ENCODE peak calls at places on chromosomes 1 and 21, in ten cellular contexts. One of them, this sample, is unnamed. For H3K4me1, the result is how much of the 10 kb centered on the place peaks cover.

GRCh38 chr1:225451840-225452515 is 24.1 kb upstream of the LBR start:
- DNase-seq in uterus: no peak
- DNase-seq in body of pancreas: peak
- DNase-seq in adrenal gland: no peak
- DNase-seq in stomach: no peak
- DNase-seq in mucosa of descending colon: no peak
- DNase-seq in left ventricle myocardium inferior: no peak
- DNase-seq in ovary: no peak
- DNase-seq in psoas muscle: no peak
- DNase-seq in fibroblast of lung: no peak
- DNase-seq in this sample: no peak

GRCh38 chr1:203322480-203323179 is 17.3 kb downstream of the BTG2 start:
- DNase-seq in ovary: no peak
- DNase-seq in uterus: no peak
- DNase-seq in stomach: peak
- DNase-seq in body of pancreas: peak
- DNase-seq in left ventricle myocardium inferior: peak
- DNase-seq in fibroblast of lung: no peak
- DNase-seq in mucosa of descending colon: peak
- DNase-seq in psoas muscle: no peak
- DNase-seq in adrenal gland: peak
- DNase-seq in this sample: no peak

GRCh38 chr1:185646202-185646683 is 87.9 kb upstream of the HMCN1 start:
- DNase-seq in ovary: peak
- DNase-seq in mucosa of descending colon: peak
- DNase-seq in adrenal gland: peak
- DNase-seq in uterus: peak
- DNase-seq in left ventricle myocardium inferior: no peak
- DNase-seq in psoas muscle: no peak
- DNase-seq in fibroblast of lung: peak
- DNase-seq in stomach: peak
- DNase-seq in body of pancreas: peak
- DNase-seq in this sample: peak

GRCh38 chr1:187816646-187817045 is 987.9 kb downstream of the PLA2G4A start:
- DNase-seq in body of pancreas: no peak
- DNase-seq in mucosa of descending colon: no peak
- DNase-seq in fibroblast of lung: no peak
- DNase-seq in ovary: no peak
- DNase-seq in adrenal gland: no peak
- DNase-seq in left ventricle myocardium inferior: no peak
- DNase-seq in stomach: no peak
- DNase-seq in uterus: no peak
- DNase-seq in psoas muscle: no peak
- DNase-seq in this sample: no peak

GRCh38 chr21:29677326-29677725 is 262.5 kb downstream of the GRIK1 start:
- DNase-seq in psoas muscle: no peak
- DNase-seq in mucosa of descending colon: no peak
- DNase-seq in fibroblast of lung: no peak
- DNase-seq in adrenal gland: no peak
- DNase-seq in body of pancreas: no peak
- DNase-seq in left ventricle myocardium inferior: no peak
- DNase-seq in ovary: no peak
- DNase-seq in uterus: no peak
- DNase-seq in stomach: no peak
- DNase-seq in this sample: no peak

GRCh38 chr1:205458777-205459566 is 3.1 kb upstream of the BLACAT1 start:
- DNase-seq in body of pancreas: peak
- DNase-seq in left ventricle myocardium inferior: no peak
- DNase-seq in ovary: no peak
- DNase-seq in adrenal gland: peak
- DNase-seq in stomach: no peak
- DNase-seq in mucosa of descending colon: peak
- DNase-seq in fibroblast of lung: peak
- DNase-seq in psoas muscle: no peak
- DNase-seq in uterus: no peak
- DNase-seq in this sample: no peak

GRCh38 chr1:14486401-14487110 is 111.9 kb upstream of the KAZN start:
- DNase-seq in adrenal gland: peak
- DNase-seq in ovary: peak
- DNase-seq in body of pancreas: peak
- DNase-seq in stomach: no peak
- DNase-seq in psoas muscle: no peak
- DNase-seq in left ventricle myocardium inferior: no peak
- DNase-seq in uterus: no peak
- DNase-seq in mucosa of descending colon: no peak
- DNase-seq in fibroblast of lung: peak
- DNase-seq in this sample: no peak

GRCh38 chr1:156749429-156750118 is 1.9 kb downstream of the HDGF start:
- DNase-seq in fibroblast of lung: no peak
- DNase-seq in left ventricle myocardium inferior: no peak
- DNase-seq in stomach: peak
- DNase-seq in uterus: no peak
- DNase-seq in ovary: no peak
- DNase-seq in body of pancreas: peak
- DNase-seq in adrenal gland: no peak
- DNase-seq in psoas muscle: no peak
- DNase-seq in mucosa of descending colon: peak
- DNase-seq in this sample: peak

GRCh38 chr1:179747611-179748010 is 4.5 kb downstream of the FAM163A start:
- DNase-seq in fibroblast of lung: no peak
- DNase-seq in uterus: no peak
- DNase-seq in psoas muscle: no peak
- DNase-seq in ovary: no peak
- DNase-seq in left ventricle myocardium inferior: no peak
- DNase-seq in stomach: no peak
- DNase-seq in mucosa of descending colon: no peak
- DNase-seq in body of pancreas: no peak
- DNase-seq in adrenal gland: no peak
- DNase-seq in this sample: no peak

GRCh38 chr1:158996998-158997397 is 12.7 kb upstream of the IFI16 start:
- DNase-seq in psoas muscle: no peak
- DNase-seq in ovary: no peak
- DNase-seq in uterus: no peak
- DNase-seq in fibroblast of lung: no peak
- DNase-seq in left ventricle myocardium inferior: no peak
- DNase-seq in adrenal gland: no peak
- DNase-seq in body of pancreas: no peak
- DNase-seq in mucosa of descending colon: no peak
- DNase-seq in stomach: no peak
- DNase-seq in this sample: no peak
- TF ChIP-seq CTCF in psoas muscle: no peak
- TF ChIP-seq CTCF in ovary: no peak
- TF ChIP-seq CTCF in uterus: no peak
- TF ChIP-seq CTCF in fibroblast of lung: no peak
- TF ChIP-seq CTCF in left ventricle myocardium inferior: no peak
- TF ChIP-seq CTCF in adrenal gland: no peak
- TF ChIP-seq CTCF in body of pancreas: no peak
- TF ChIP-seq CTCF in mucosa of descending colon: no peak
- TF ChIP-seq CTCF in stomach: no peak
- TF ChIP-seq CTCF in this sample: no peak

GRCh38 chr1:206914138-206914537 is 7.6 kb downstream of the FCMR start:
- DNase-seq in psoas muscle: no peak
- DNase-seq in adrenal gland: no peak
- DNase-seq in body of pancreas: no peak
- DNase-seq in mucosa of descending colon: no peak
- DNase-seq in left ventricle myocardium inferior: no peak
- DNase-seq in fibroblast of lung: no peak
- DNase-seq in stomach: no peak
- DNase-seq in uterus: no peak
- DNase-seq in ovary: no peak
- DNase-seq in this sample: no peak
- H3K4me1 ChIP-seq in psoas muscle: under half
- H3K4me1 ChIP-seq in adrenal gland: under half
- H3K4me1 ChIP-seq in body of pancreas: under half
- H3K4me1 ChIP-seq in mucosa of descending colon: under half
- H3K4me1 ChIP-seq in left ventricle myocardium inferior: under half
- H3K4me1 ChIP-seq in fibroblast of lung: under half
- H3K4me1 ChIP-seq in stomach: under half
- H3K4me1 ChIP-seq in uterus: under half
- H3K4me1 ChIP-seq in ovary: under half
- H3K4me1 ChIP-seq in this sample: under half

GRCh38 chr1:194342484-194343262 is 1156.3 kb upstream of the B3GALT2 start:
- DNase-seq in uterus: no peak
- DNase-seq in left ventricle myocardium inferior: no peak
- DNase-seq in mucosa of descending colon: no peak
- DNase-seq in adrenal gland: no peak
- DNase-seq in psoas muscle: no peak
- DNase-seq in fibroblast of lung: no peak
- DNase-seq in stomach: no peak
- DNase-seq in body of pancreas: no peak
- DNase-seq in ovary: no peak
- DNase-seq in this sample: no peak
- TF ChIP-seq CTCF in uterus: no peak
- TF ChIP-seq CTCF in left ventricle myocardium inferior: no peak
- TF ChIP-seq CTCF in mucosa of descending colon: no peak
- TF ChIP-seq CTCF in adrenal gland: no peak
- TF ChIP-seq CTCF in psoas muscle: no peak
- TF ChIP-seq CTCF in fibroblast of lung: no peak
- TF ChIP-seq CTCF in stomach: no peak
- TF ChIP-seq CTCF in body of pancreas: no peak
- TF ChIP-seq CTCF in ovary: no peak
- TF ChIP-seq CTCF in this sample: no peak

GRCh38 chr1:162178432-162178831 is 108.9 kb downstream of the NOS1AP start:
- DNase-seq in fibroblast of lung: no peak
- DNase-seq in stomach: no peak
- DNase-seq in psoas muscle: no peak
- DNase-seq in mucosa of descending colon: no peak
- DNase-seq in uterus: no peak
- DNase-seq in body of pancreas: no peak
- DNase-seq in ovary: no peak
- DNase-seq in left ventricle myocardium inferior: no peak
- DNase-seq in adrenal gland: no peak
- DNase-seq in this sample: no peak

GRCh38 chr1:162175393-162175792 is 105.9 kb downstream of the NOS1AP start:
- DNase-seq in uterus: no peak
- DNase-seq in body of pancreas: no peak
- DNase-seq in ovary: no peak
- DNase-seq in left ventricle myocardium inferior: no peak
- DNase-seq in adrenal gland: no peak
- DNase-seq in psoas muscle: no peak
- DNase-seq in fibroblast of lung: no peak
- DNase-seq in mucosa of descending colon: no peak
- DNase-seq in stomach: no peak
- DNase-seq in this sample: no peak

GRCh38 chr1:162179121-162179520 is 109.6 kb downstream of the NOS1AP start:
- DNase-seq in body of pancreas: no peak
- DNase-seq in stomach: peak
- DNase-seq in mucosa of descending colon: peak
- DNase-seq in psoas muscle: no peak
- DNase-seq in left ventricle myocardium inferior: no peak
- DNase-seq in ovary: no peak
- DNase-seq in adrenal gland: no peak
- DNase-seq in uterus: no peak
- DNase-seq in fibroblast of lung: no peak
- DNase-seq in this sample: peak

GRCh38 chr1:162172733-162173132 is 103.2 kb downstream of the NOS1AP start:
- DNase-seq in left ventricle myocardium inferior: no peak
- DNase-seq in mucosa of descending colon: no peak
- DNase-seq in adrenal gland: no peak
- DNase-seq in body of pancreas: no peak
- DNase-seq in ovary: no peak
- DNase-seq in fibroblast of lung: peak
- DNase-seq in psoas muscle: no peak
- DNase-seq in stomach: no peak
- DNase-seq in uterus: no peak
- DNase-seq in this sample: no peak

DNA sequence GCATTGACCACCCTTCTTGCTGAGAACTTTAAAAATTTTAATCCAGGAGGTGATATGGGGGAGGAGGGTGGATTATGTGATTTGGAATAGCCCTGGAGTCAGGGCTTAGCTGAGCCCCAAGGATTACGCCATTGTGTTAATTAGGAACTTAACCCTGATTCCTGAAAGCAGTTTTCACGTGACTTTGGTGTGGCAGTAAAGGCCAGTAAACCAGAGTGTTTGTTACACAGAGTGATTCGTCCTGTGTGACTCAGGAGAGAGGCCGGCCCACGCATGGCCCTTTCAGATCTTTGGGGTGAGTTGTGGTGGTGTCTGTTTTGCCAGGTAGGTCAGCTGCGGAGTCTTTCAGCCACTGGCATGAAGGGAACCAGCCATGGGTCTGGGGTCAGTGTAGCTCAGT is 107.6 kb downstream of the NOS1AP start:
- DNase-seq in fibroblast of lung: no peak
- DNase-seq in psoas muscle: no peak
- DNase-seq in ovary: no peak
- DNase-seq in left ventricle myocardium inferior: no peak
- DNase-seq in stomach: no peak
- DNase-seq in uterus: no peak
- DNase-seq in adrenal gland: no peak
- DNase-seq in body of pancreas: no peak
- DNase-seq in mucosa of descending colon: no peak
- DNase-seq in this sample: no peak
- H3K4me1 ChIP-seq in fibroblast of lung: under half
- H3K4me1 ChIP-seq in psoas muscle: under half
- H3K4me1 ChIP-seq in ovary: under half
- H3K4me1 ChIP-seq in left ventricle myocardium inferior: under half
- H3K4me1 ChIP-seq in stomach: under half
- H3K4me1 ChIP-seq in uterus: under half
- H3K4me1 ChIP-seq in adrenal gland: under half
- H3K4me1 ChIP-seq in body of pancreas: under half
- H3K4me1 ChIP-seq in mucosa of descending colon: under half
- H3K4me1 ChIP-seq in this sample: under half

GRCh38 chr1:37759451-37759850 is 5.5 kb downstream of the EPHA10 start:
- DNase-seq in mucosa of descending colon: no peak
- DNase-seq in left ventricle myocardium inferior: no peak
- DNase-seq in ovary: no peak
- DNase-seq in adrenal gland: no peak
- DNase-seq in stomach: no peak
- DNase-seq in body of pancreas: no peak
- DNase-seq in psoas muscle: no peak
- DNase-seq in fibroblast of lung: no peak
- DNase-seq in uterus: no peak
- DNase-seq in this sample: no peak
- TF ChIP-seq CTCF in mucosa of descending colon: no peak
- TF ChIP-seq CTCF in left ventricle myocardium inferior: no peak
- TF ChIP-seq CTCF in ovary: no peak
- TF ChIP-seq CTCF in adrenal gland: no peak
- TF ChIP-seq CTCF in stomach: no peak
- TF ChIP-seq CTCF in body of pancreas: no peak
- TF ChIP-seq CTCF in psoas muscle: no peak
- TF ChIP-seq CTCF in fibroblast of lung: no peak
- TF ChIP-seq CTCF in uterus: no peak
- TF ChIP-seq CTCF in this sample: no peak

GRCh38 chr1:155003227-155003765 is 694 bp downstream of the ZBTB7B start:
- DNase-seq in mucosa of descending colon: peak
- DNase-seq in psoas muscle: peak
- DNase-seq in ovary: peak
- DNase-seq in adrenal gland: peak
- DNase-seq in left ventricle myocardium inferior: no peak
- DNase-seq in stomach: no peak
- DNase-seq in uterus: peak
- DNase-seq in fibroblast of lung: peak
- DNase-seq in body of pancreas: peak
- DNase-seq in this sample: peak
- H3K4me1 ChIP-seq in mucosa of descending colon: half or more
- H3K4me1 ChIP-seq in psoas muscle: half or more
- H3K4me1 ChIP-seq in ovary: under half
- H3K4me1 ChIP-seq in adrenal gland: half or more
- H3K4me1 ChIP-seq in left ventricle myocardium inferior: half or more
- H3K4me1 ChIP-seq in stomach: half or more
- H3K4me1 ChIP-seq in uterus: under half
- H3K4me1 ChIP-seq in fibroblast of lung: under half
- H3K4me1 ChIP-seq in body of pancreas: half or more
- H3K4me1 ChIP-seq in this sample: under half

This sample was measured in colonic mucosa.